ENCODE peak calls at places on chromosome X, in five cellular contexts. One of them, this sample, is unnamed. For H3K9me3, the result is how much of the 10 kb centered on the place peaks cover.

GRCh38 chrX:2642146-2642545 is 48.9 kb upstream of the CD99 start:
- DNase-seq in mesenchymal stem cell: no peak
- DNase-seq in fibroblast of lung: no peak
- DNase-seq in OCI-LY7: no peak
- DNase-seq in pancreas: no peak
- DNase-seq in this sample: no peak

GRCh38 chrX:18833071-18833731 is 125.8 kb downstream of the PPEF1 start:
- DNase-seq in mesenchymal stem cell: no peak
- DNase-seq in fibroblast of lung: peak
- DNase-seq in OCI-LY7: no peak
- DNase-seq in pancreas: no peak
- DNase-seq in this sample: no peak

GRCh38 chrX:13283968-13284914 is 35.6 kb downstream of the ATXN3L start:
- DNase-seq in mesenchymal stem cell: peak
- DNase-seq in OCI-LY7: no peak
- DNase-seq in pancreas: no peak
- DNase-seq in fibroblast of lung: peak
- DNase-seq in this sample: peak

GRCh38 chrX:13013353-13014110 is 30.9 kb downstream of the FAM9C start:
- DNase-seq in OCI-LY7: peak
- DNase-seq in fibroblast of lung: no peak
- DNase-seq in pancreas: no peak
- DNase-seq in mesenchymal stem cell: peak
- DNase-seq in this sample: peak

GRCh38 chrX:70664726-70665125 is 220.1 kb downstream of the DLG3 start:
- DNase-seq in fibroblast of lung: peak
- DNase-seq in OCI-LY7: peak
- DNase-seq in mesenchymal stem cell: peak
- DNase-seq in pancreas: no peak
- DNase-seq in this sample: peak

GRCh38 chrX:140765043-140765784 is 55.7 kb downstream of the LINC00632 start:
- DNase-seq in pancreas: no peak
- DNase-seq in fibroblast of lung: peak
- DNase-seq in mesenchymal stem cell: peak
- DNase-seq in OCI-LY7: no peak
- DNase-seq in this sample: no peak

GRCh38 chrX:16897445-16897844 is 27.3 kb upstream of the RBBP7 start:
- DNase-seq in fibroblast of lung: no peak
- DNase-seq in OCI-LY7: no peak
- DNase-seq in mesenchymal stem cell: no peak
- DNase-seq in pancreas: no peak
- DNase-seq in this sample: no peak

GRCh38 chrX:38819163-38819562 is 17.9 kb downstream of the MID1IP1 start:
- DNase-seq in fibroblast of lung: no peak
- DNase-seq in OCI-LY7: no peak
- DNase-seq in pancreas: no peak
- DNase-seq in mesenchymal stem cell: no peak
- DNase-seq in this sample: no peak

GRCh38 chrX:153378607-153379006 is 22.5 kb downstream of the PNMA6E start:
- DNase-seq in OCI-LY7: no peak
- DNase-seq in pancreas: no peak
- DNase-seq in fibroblast of lung: no peak
- DNase-seq in mesenchymal stem cell: no peak
- DNase-seq in this sample: peak

GRCh38 chrX:153380691-153381090 is 20.5 kb downstream of the PNMA6E start:
- DNase-seq in pancreas: no peak
- DNase-seq in fibroblast of lung: no peak
- DNase-seq in OCI-LY7: no peak
- DNase-seq in mesenchymal stem cell: no peak
- DNase-seq in this sample: peak

GRCh38 chrX:153379508-153379907 is 21.6 kb downstream of the PNMA6E start:
- DNase-seq in OCI-LY7: no peak
- DNase-seq in pancreas: peak
- DNase-seq in mesenchymal stem cell: no peak
- DNase-seq in fibroblast of lung: no peak
- DNase-seq in this sample: no peak

GRCh38 chrX:153381684-153382532 is 19.2 kb downstream of the PNMA6E start:
- DNase-seq in OCI-LY7: peak
- DNase-seq in mesenchymal stem cell: peak
- DNase-seq in pancreas: no peak
- DNase-seq in fibroblast of lung: peak
- DNase-seq in this sample: peak

DNA sequence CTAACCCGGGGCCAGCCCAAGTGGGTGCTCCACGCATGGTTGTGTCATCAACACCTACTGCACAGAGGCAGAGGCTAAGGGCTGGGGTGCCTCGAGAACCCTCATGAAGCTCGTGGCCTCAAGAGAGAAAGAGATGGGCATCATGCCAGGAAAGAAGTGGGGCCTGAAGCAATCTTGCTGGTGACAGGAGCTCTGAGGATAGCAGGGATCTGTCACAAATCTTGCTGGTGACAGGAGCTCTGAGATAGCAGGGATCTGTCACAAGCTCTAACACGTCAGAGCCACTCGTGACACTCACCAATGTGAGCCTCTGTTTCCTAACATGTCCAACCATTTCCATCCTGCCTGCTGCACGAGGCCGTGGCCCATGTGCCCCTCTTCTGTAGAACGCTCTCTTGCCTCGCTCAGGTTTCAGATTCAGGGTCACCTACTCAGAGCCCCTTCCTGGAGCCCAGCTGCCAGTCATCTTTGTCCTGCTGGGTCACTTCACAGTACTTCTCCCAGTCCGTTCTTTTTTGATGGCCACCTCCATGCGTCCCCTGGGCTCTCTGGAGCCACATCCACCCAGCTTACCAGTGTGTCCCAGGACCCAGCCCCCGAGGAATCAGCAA is 21.1 kb downstream of the PNMA6E start:
- DNase-seq in mesenchymal stem cell: peak
- DNase-seq in pancreas: no peak
- DNase-seq in fibroblast of lung: no peak
- DNase-seq in OCI-LY7: no peak
- DNase-seq in this sample: peak
- H3K9me3 ChIP-seq in mesenchymal stem cell: under half
- H3K9me3 ChIP-seq in pancreas: under half
- H3K9me3 ChIP-seq in fibroblast of lung: under half
- H3K9me3 ChIP-seq in OCI-LY7: under half
- H3K9me3 ChIP-seq in this sample: under half

DNA sequence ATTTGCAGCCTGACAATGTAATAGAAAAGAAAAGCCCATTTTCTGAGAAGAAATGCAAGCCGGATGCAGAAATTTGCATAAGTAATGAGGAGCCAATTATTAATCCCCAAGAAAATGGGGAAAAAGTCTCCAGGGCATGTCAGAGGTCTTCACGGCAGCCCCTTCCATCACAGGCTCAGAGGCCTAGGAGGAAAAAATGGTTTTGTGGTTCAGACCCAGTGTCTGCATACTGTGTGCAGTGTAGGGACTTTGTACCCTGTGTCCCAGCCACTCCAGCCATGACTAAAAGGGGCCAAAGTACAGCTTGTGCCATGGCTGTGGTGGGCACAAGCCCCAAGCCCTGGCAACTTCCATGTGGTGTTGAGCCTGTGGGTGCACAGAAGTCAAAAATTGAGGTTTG is 92.2 kb downstream of the SH3BGRL start:
- DNase-seq in mesenchymal stem cell: no peak
- DNase-seq in pancreas: no peak
- DNase-seq in fibroblast of lung: no peak
- DNase-seq in OCI-LY7: no peak
- DNase-seq in this sample: no peak
- H3K9me3 ChIP-seq in mesenchymal stem cell: under half
- H3K9me3 ChIP-seq in pancreas: under half
- H3K9me3 ChIP-seq in fibroblast of lung: under half
- H3K9me3 ChIP-seq in OCI-LY7: under half
- H3K9me3 ChIP-seq in this sample: under half

DNA sequence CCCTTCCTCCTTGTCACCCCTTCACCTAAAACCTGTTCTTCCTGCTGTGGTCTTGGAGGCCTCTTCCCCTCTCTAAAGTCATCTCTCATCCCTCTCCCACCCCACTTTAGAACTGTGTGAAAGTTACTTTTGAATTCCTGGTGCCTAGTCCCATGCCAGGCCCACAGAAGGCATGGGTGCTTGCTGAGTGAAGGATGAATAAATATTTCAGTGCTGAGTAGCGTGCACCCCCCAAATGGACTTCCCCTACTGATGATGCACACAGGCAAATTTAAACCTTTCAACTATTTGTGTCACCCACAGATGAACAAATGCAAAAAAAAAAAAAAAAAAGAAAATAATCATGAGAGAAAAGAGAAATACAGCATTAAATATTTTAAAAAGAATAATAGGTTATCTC is 19.8 kb downstream of the PSMD10 start:
- DNase-seq in mesenchymal stem cell: no peak
- DNase-seq in OCI-LY7: no peak
- DNase-seq in pancreas: no peak
- DNase-seq in fibroblast of lung: peak
- DNase-seq in this sample: no peak
- H3K9me3 ChIP-seq in mesenchymal stem cell: under half
- H3K9me3 ChIP-seq in OCI-LY7: under half
- H3K9me3 ChIP-seq in pancreas: under half
- H3K9me3 ChIP-seq in fibroblast of lung: under half
- H3K9me3 ChIP-seq in this sample: under half

DNA sequence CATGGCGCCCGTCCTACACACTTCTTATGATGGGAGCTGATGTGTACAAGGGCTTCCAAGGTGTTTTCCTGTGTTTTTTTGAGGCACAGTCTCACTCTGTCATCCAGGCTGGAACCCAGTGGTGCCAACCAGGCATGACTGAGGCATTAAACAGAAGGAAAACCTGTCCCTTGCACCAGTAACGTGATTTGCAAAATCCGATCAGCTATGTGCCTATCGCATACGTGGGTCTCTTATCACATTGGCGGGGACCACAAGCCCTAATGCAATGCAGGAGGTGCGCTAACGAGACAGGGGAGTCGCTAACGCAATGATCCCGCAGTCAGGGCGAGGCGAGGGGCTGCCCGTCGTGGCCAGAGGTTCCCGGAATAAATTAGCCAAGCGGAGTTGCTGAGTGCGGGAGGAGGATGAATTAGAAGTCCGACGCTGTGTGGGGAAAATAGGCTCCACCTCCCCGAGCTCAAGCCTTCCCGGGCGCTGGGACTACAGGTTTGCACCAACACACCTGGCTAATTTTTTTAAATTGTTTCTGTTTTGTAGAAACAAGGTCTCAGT is 162.7 kb downstream of the SHOX start:
- DNase-seq in fibroblast of lung: no peak
- DNase-seq in pancreas: no peak
- DNase-seq in OCI-LY7: no peak
- DNase-seq in mesenchymal stem cell: no peak
- DNase-seq in this sample: no peak
- H3K9me3 ChIP-seq in fibroblast of lung: under half
- H3K9me3 ChIP-seq in pancreas: under half
- H3K9me3 ChIP-seq in OCI-LY7: under half
- H3K9me3 ChIP-seq in mesenchymal stem cell: under half
- H3K9me3 ChIP-seq in this sample: under half

GRCh38 chrX:33949300-33949699 is 182.8 kb downstream of the FAM47A start:
- DNase-seq in OCI-LY7: no peak
- DNase-seq in pancreas: no peak
- DNase-seq in mesenchymal stem cell: no peak
- DNase-seq in fibroblast of lung: no peak
- DNase-seq in this sample: no peak
- H3K9me3 ChIP-seq in OCI-LY7: under half
- H3K9me3 ChIP-seq in pancreas: under half
- H3K9me3 ChIP-seq in mesenchymal stem cell: under half
- H3K9me3 ChIP-seq in fibroblast of lung: under half
- H3K9me3 ChIP-seq in this sample: under half

DNA sequence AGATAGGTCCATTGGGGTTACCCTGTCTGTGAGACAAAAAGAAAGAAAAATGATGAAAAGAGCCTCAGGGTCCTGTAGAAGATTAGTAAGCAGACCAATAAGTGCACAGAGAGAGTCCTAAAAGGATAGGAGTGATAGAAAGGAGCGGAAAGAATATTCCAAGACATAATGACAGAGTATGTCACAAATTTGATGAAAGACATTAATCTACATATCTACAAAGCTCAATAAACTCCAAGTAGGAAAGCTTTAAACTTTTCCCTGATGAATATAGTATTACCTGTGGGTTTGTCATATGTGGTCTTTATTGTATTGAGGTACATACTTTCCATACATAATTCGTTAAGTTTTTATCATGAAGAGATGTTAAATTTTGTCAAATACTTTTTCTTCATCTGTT is 73.7 kb downstream of the MTMR8 start:
- DNase-seq in mesenchymal stem cell: no peak
- DNase-seq in pancreas: no peak
- DNase-seq in fibroblast of lung: no peak
- DNase-seq in OCI-LY7: no peak
- DNase-seq in this sample: no peak
- H3K9me3 ChIP-seq in mesenchymal stem cell: under half
- H3K9me3 ChIP-seq in pancreas: under half
- H3K9me3 ChIP-seq in fibroblast of lung: under half
- H3K9me3 ChIP-seq in OCI-LY7: under half
- H3K9me3 ChIP-seq in this sample: under half